ENCODE peak calls at places on chromosomes 16 and 17, in five cellular contexts. J, G, I, A and H are unnamed samples.

GRCh38 chr16:66878067-66878466 is 2.2 kb upstream of the PDP2 start:
- DNase-seq in I (no peak), G (no peak), A (no peak), J (no peak), H (no peak)

GRCh38 chr16:14405611-14406537 is 224.2 kb downstream of the PARN start:
- DNase-seq in G (no peak), A (peak), J (peak), I (no peak), H (peak)

GRCh38 chr17:3771140-3771539 is 29.8 kb downstream of the ITGAE start:
- DNase-seq in J (no peak), G (no peak), A (no peak), I (no peak), H (no peak)

GRCh38 chr16:31477220-31478216 is 5.4 kb upstream of the SLC5A2 start:
- DNase-seq in I (no peak), A (no peak), J (peak), G (no peak), H (peak)

GRCh38 chr16:66832661-66833305 is 2.0 kb upstream of the NAE1 start:
- DNase-seq in I (no peak), J (no peak), G (peak), A (no peak), H (no peak)

GRCh38 chr16:9275386-9275785 is 183.9 kb downstream of the HAPSTR1 start:
- DNase-seq in J (no peak), I (no peak), G (no peak), A (no peak), H (no peak)

GRCh38 chr16:87098361-87098760 is 218.8 kb downstream of the C16orf95 start:
- DNase-seq in J (no peak), G (no peak), I (no peak), A (no peak), H (no peak)

GRCh38 chr17:61459434-61459809 is 7.2 kb downstream of the TBX4 start:
- DNase-seq in J (no peak), A (no peak), I (no peak), G (no peak), H (no peak)

GRCh38 chr17:58275417-58275816 is 5.3 kb downstream of the MPO start:
- DNase-seq in J (no peak), G (no peak), I (no peak), A (no peak), H (no peak)

GRCh38 chr16:79618712-79619050 is 18.1 kb upstream of the MAF start:
- DNase-seq in I (no peak), G (no peak), J (no peak), A (no peak), H (no peak)

GRCh38 chr16:48511716-48512115 is 98.3 kb downstream of the N4BP1 start:
- DNase-seq in J (no peak), I (no peak), A (no peak), G (no peak), H (no peak)

GRCh38 chr16:66228791-66229190 is 137.7 kb upstream of the CDH5 start:
- DNase-seq in A (no peak), I (peak), G (peak), J (no peak), H (no peak)

GRCh38 chr17:10052414-10052813 is 146.0 kb downstream of the GAS7 start:
- DNase-seq in J (peak), A (no peak), I (no peak), G (no peak), H (no peak)

GRCh38 chr17:32006957-32007462 is at the start of gene LRRC37B:
- DNase-seq in G (peak), A (peak), I (peak), J (peak), H (peak)

GRCh38 chr16:35516551-35516950 is 2057.1 kb downstream of the TP53TG3F start:
- DNase-seq in J (no peak), G (no peak), A (no peak), I (no peak), H (no peak)

GRCh38 chr17:12709063-12709462 is 43.4 kb downstream of the MYOCD start:
- DNase-seq in G (no peak), A (no peak), I (no peak), J (no peak), H (no peak)

GRCh38 chr17:42682400-42683384 is at the start of gene CNTNAP1:
- DNase-seq in G (peak), A (no peak), J (peak), I (no peak), H (peak)

GRCh38 chr16:3791701-3792100 is 74.4 kb upstream of the TRAP1 start:
- DNase-seq in A (no peak), J (no peak), G (no peak), I (no peak), H (no peak)

GRCh38 chr17:33227911-33228310 is 65.2 kb downstream of the ASIC2 start:
- DNase-seq in I (no peak), A (no peak), G (no peak), J (no peak), H (no peak)

GRCh38 chr17:7903154-7904103 is 12.7 kb downstream of the RNF227 start:
- DNase-seq in A (no peak), G (no peak), J (no peak), I (no peak), H (no peak)

GRCh38 chr16:2764718-2765117 is 12.3 kb downstream of the SRRM2 start:
- DNase-seq in G (no peak), I (no peak), J (no peak), A (no peak), H (no peak)

GRCh38 chr16:56871172-56871593 is 6.2 kb downstream of the SLC12A3 start:
- DNase-seq in I (no peak), A (no peak), J (peak), G (peak), H (peak)

GRCh38 chr16:10939649-10940206 is 2.5 kb downstream of the DEXI start:
- DNase-seq in G (no peak), J (no peak), I (no peak), A (no peak), H (no peak)

GRCh38 chr17:3877220-3877619 is 15.6 kb downstream of the CAMKK1 start:
- DNase-seq in I (no peak), J (no peak), A (no peak), G (no peak), H (no peak)

GRCh38 chr17:40063034-40063765 is 435 bp downstream of the THRA start:
- DNase-seq in I (no peak), G (peak), A (no peak), J (peak), H (peak)

GRCh38 chr17:47301831-47302230 is 21.9 kb upstream of the EFCAB13 start:
- DNase-seq in G (no peak), J (no peak), I (no peak), A (no peak), H (no peak)